ENCODE peak calls at places on chromosomes 11 and 22, in ten cellular contexts. Q is neuronal stem cell; C is activated CD4-positive, alpha-beta T cell treated with anti-CD3 and anti-CD28 coated beads, Interleukin-2, amount 50 U/mL, for 48 hours; I is IMR-90; E is heart left ventricle; W is neural crest cell; X is stimulated activated CD8-positive, alpha-beta memory T cell treated with anti-CD3 and anti-CD28 coated beads, Interleukin-7, amount 100 ng/mL, for 24 hours; K is activated T-cell treated with anti-CD3 and anti-CD28 coated beads for 1 hour; O is NCI-H774; L is NCI-H1092. H is an unnamed sample.

GRCh38 chr11:112882494-112883381 is 78.5 kb upstream of the NCAM1 start:
- DNase-seq in Q (no peak), C (no peak), I (no peak), E (peak; percentile 74), W (no peak), X (no peak), K (no peak), O (no peak), L (no peak), H (no peak)

GRCh38 chr11:121958323-121958977 is 157.6 kb downstream of the BLID start:
- DNase-seq in Q (no peak), C (no peak), I (no peak), E (no peak), W (no peak), X (no peak), K (no peak), O (no peak), L (no peak), H (no peak)

GRCh38 chr11:70556884-70557741 is 158.8 kb downstream of the CTTN start:
- DNase-seq in Q (no peak), C (no peak), I (no peak), E (no peak), W (no peak), X (no peak), K (no peak), O (no peak), L (no peak), H (no peak)

GRCh38 chr11:68583047-68583446 is 101.3 kb upstream of the GAL start:
- DNase-seq in Q (no peak), C (no peak), I (peak; percentile 82), E (no peak), W (no peak), X (no peak), K (no peak), O (no peak), L (no peak), H (no peak)

GRCh38 chr22:42873361-42873760 is 16.3 kb upstream of the ARFGAP3 start:
- DNase-seq in Q (no peak), C (no peak), I (no peak), E (no peak), W (no peak), X (no peak), K (no peak), O (no peak), L (no peak), H (no peak)

GRCh38 chr11:19558189-19558986 is 154.2 kb upstream of the NAV2 start:
- DNase-seq in Q (no peak), C (no peak), I (no peak), E (no peak), W (no peak), X (no peak), K (no peak), O (no peak), L (peak; percentile 77), H (no peak)

GRCh38 chr11:2699531-2700414 is at the start of gene KCNQ1OT1:
- DNase-seq in Q (peak; percentile 84), C (peak; percentile 85), I (peak; percentile 92), E (peak; percentile 92), W (peak; percentile 71), X (peak; percentile 60), K (peak; percentile 71), O (peak; percentile 77), L (peak; percentile 92), H (peak; percentile 87)

GRCh38 chr22:45284705-45285305 is at the start of gene UPK3A:
- DNase-seq in Q (peak; percentile 64), C (peak; percentile 67), I (no peak), E (peak; percentile 84), W (peak; percentile 49), X (no peak), K (peak; percentile 51), O (peak; percentile 55), L (no peak), H (peak; percentile 38)

GRCh38 chr11:19892876-19893275 is 180.2 kb downstream of the NAV2 start:
- DNase-seq in Q (no peak), C (no peak), I (peak; percentile 41), E (no peak), W (no peak), X (no peak), K (no peak), O (no peak), L (no peak), H (no peak)

GRCh38 chr22:30186048-30186447 is 60.5 kb downstream of the LIF start:
- DNase-seq in Q (no peak), C (no peak), I (no peak), E (no peak), W (no peak), X (no peak), K (no peak), O (peak; percentile 51), L (peak; percentile 18), H (no peak)

GRCh38 chr11:78341841-78342240 is 75.8 kb downstream of the GAB2 start:
- DNase-seq in Q (no peak), C (no peak), I (no peak), E (no peak), W (no peak), X (no peak), K (no peak), O (no peak), L (no peak), H (no peak)

GRCh38 chr22:49087716-49088660 is 739.7 kb downstream of the BRD1 start:
- DNase-seq in Q (no peak), C (no peak), I (no peak), E (no peak), W (no peak), X (no peak), K (no peak), O (no peak), L (no peak), H (no peak)

GRCh38 chr11:93005239-93005638 is 35.8 kb downstream of the MTNR1B start:
- DNase-seq in Q (no peak), C (no peak), I (peak; percentile 63), E (no peak), W (no peak), X (no peak), K (no peak), O (no peak), L (no peak), H (no peak)

H was measured in CD4-positive, alpha-beta memory T cell.